ENCODE peak calls at places on chromosomes 12 and 14, in eight cellular contexts. W is brain microvascular endothelial cell; J is glutamatergic neuron; S is CD8-positive, alpha-beta T cell; V is lower leg skin; G is IMR-90; O is CD4-positive, alpha-beta T cell; H is Panc1. R is an unnamed sample.
A peak's percentile ranks its signal among the peaks of the same experiment; 100 is the strongest.

GRCh38 chr12:86389949-86390348 is 133.8 kb upstream of the MGAT4C start:
- DNase-seq in H (no peak), S (no peak), G (peak; percentile 16), J (no peak), W (peak; percentile 47), O (no peak), V (no peak), R (no peak)

GRCh38 chr14:61213116-61213720 is 67.9 kb downstream of the TMEM30B start:
- DNase-seq in H (no peak), J (no peak), W (no peak), O (no peak), S (no peak), V (no peak), G (peak; percentile 49), R (no peak)

GRCh38 chr12:52644078-52644415 is 8.0 kb downstream of the KRT2 start:
- DNase-seq in H (no peak), J (no peak), O (no peak), W (no peak), S (no peak), V (peak; percentile 64), G (no peak), R (no peak)

GRCh38 chr14:61438860-61439765 is 117.7 kb downstream of the PRKCH start:
- DNase-seq in G (peak; percentile 57), J (no peak), H (peak; percentile 1), W (peak; percentile 58), O (no peak), V (peak; percentile 89), S (no peak), R (no peak)

GRCh38 chr12:105099355-105099754 is 8.2 kb upstream of the WASHC4 start:
- DNase-seq in O (no peak), H (no peak), S (no peak), W (no peak), V (no peak), G (no peak), J (no peak), R (no peak)

GRCh38 chr12:27095346-27095745 is 13.0 kb upstream of the C12orf71 start:
- DNase-seq in V (no peak), O (no peak), W (no peak), J (no peak), H (no peak), G (no peak), S (no peak), R (no peak)

GRCh38 chr12:55706840-55707671 is 648 bp downstream of the ITGA7 start:
- DNase-seq in J (peak; percentile 48), O (no peak), W (no peak), S (no peak), H (no peak), V (no peak), G (no peak), R (no peak)

GRCh38 chr12:132187646-132188450 is 43.6 kb downstream of the NOC4L start:
- DNase-seq in V (no peak), O (no peak), G (no peak), W (no peak), J (no peak), H (no peak), S (no peak), R (no peak)

GRCh38 chr12:124768462-124769165 is 95.0 kb downstream of the SCARB1 start:
- DNase-seq in G (peak; percentile 71), H (no peak), V (no peak), J (peak; percentile 41), W (no peak), S (no peak), O (no peak), R (no peak)

GRCh38 chr14:75434557-75435248 is 6.9 kb downstream of the JDP2 start:
- DNase-seq in J (no peak), G (no peak), H (no peak), S (no peak), V (no peak), W (no peak), O (no peak), R (no peak)

GRCh38 chr14:95258754-95259593 is 60.7 kb downstream of the CLMN start:
- DNase-seq in W (peak; percentile 35), G (no peak), J (no peak), S (no peak), O (no peak), H (no peak), V (peak; percentile 72), R (no peak)

GRCh38 chr14:100692859-100693558 is 33.7 kb upstream of the DLK1 start:
- DNase-seq in H (peak; percentile 78), W (peak; percentile 84), S (no peak), G (peak; percentile 94), V (no peak), O (no peak), J (no peak), R (no peak)

GRCh38 chr14:53128706-53129105 is 24.4 kb downstream of the DDHD1 start:
- DNase-seq in G (no peak), J (no peak), S (no peak), W (no peak), V (no peak), H (no peak), O (no peak), R (no peak)

GRCh38 chr14:61196792-61197191 is 84.3 kb downstream of the TMEM30B start:
- DNase-seq in J (no peak), H (no peak), W (no peak), G (no peak), S (no peak), O (no peak), V (no peak), R (no peak)

GRCh38 chr14:59829941-59830734 is 40.4 kb downstream of the RTN1 start:
- DNase-seq in O (no peak), G (no peak), W (peak; percentile 39), H (no peak), J (no peak), S (no peak), V (no peak), R (no peak)
- TF ChIP-seq CTCF in O (no peak), G (no peak), W (no peak), H (no peak), J (no peak), S (no peak), V (no peak), R (no peak)

GRCh38 chr14:22556990-22557623 is 31.9 kb downstream of the DAD1 start:
- DNase-seq in J (peak; percentile 92), W (peak; percentile 48), G (peak; percentile 64), V (peak; percentile 96), S (peak; percentile 79), O (peak; percentile 93), H (peak; percentile 50), R (peak; percentile 59)

GRCh38 chr14:22557846-22558220 is 31.2 kb downstream of the DAD1 start:
- DNase-seq in O (no peak), S (no peak), J (no peak), V (no peak), W (no peak), G (no peak), H (no peak), R (no peak)

GRCh38 chr14:22556021-22556989 is 32.7 kb downstream of the DAD1 start:
- DNase-seq in V (peak; percentile 94), J (no peak), O (peak; percentile 97), S (peak; percentile 93), H (no peak), G (peak; percentile 89), W (peak; percentile 35), R (no peak)

GRCh38 chr14:22559041-22559440 is 30.0 kb downstream of the DAD1 start:
- DNase-seq in J (no peak), S (no peak), W (no peak), H (no peak), G (no peak), V (no peak), O (no peak), R (no peak)

GRCh38 chr14:22558221-22558913 is 30.7 kb downstream of the DAD1 start:
- DNase-seq in G (no peak), S (peak; percentile 39), W (no peak), O (no peak), H (no peak), J (peak; percentile 41), V (no peak), R (no peak)
- TF ChIP-seq CTCF in G (peak; percentile 8), S (peak; percentile 36), W (peak; percentile 54), O (peak; percentile 60), H (peak; percentile 35), J (no peak), V (no peak), R (no peak)

GRCh38 chr14:83924259-83924658 is 1605.7 kb upstream of the FLRT2 start:
- DNase-seq in O (no peak), V (no peak), H (no peak), S (no peak), W (no peak), J (no peak), G (no peak), R (no peak)
- TF ChIP-seq CTCF in O (no peak), V (no peak), H (no peak), S (no peak), W (no peak), J (no peak), G (no peak), R (no peak)

GRCh38 chr12:112539221-112539620 is 120.5 kb downstream of the PTPN11 start:
- DNase-seq in W (no peak), S (no peak), J (no peak), O (no peak), G (no peak), V (no peak), H (no peak), R (no peak)
- TF ChIP-seq CTCF in W (no peak), S (no peak), J (no peak), O (no peak), G (no peak), V (no peak), H (no peak), R (no peak)

DNA sequence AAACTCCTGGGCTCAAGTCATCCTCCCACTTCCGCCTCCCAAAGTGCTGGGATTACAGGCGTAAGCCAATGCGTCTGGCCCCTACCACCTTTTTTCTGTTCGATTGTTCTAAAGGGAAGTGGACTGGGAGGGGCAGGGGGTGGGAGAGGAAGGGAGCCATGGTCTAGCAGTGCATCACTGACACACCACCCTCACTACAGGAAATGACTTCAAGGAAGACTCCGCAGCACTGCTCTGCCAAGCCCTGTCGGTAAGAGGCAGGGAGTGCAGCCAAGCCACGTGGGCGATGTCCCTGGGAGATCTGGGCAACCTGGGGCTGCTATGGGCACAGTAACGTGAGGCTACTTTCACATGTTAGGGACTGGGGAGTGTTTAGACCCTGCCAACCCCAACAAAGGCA is 18.0 kb downstream of the LRRC74A start:
- DNase-seq in O (peak; percentile 48), G (peak; percentile 29), W (peak; percentile 20), J (no peak), H (peak; percentile 1), S (peak; percentile 15), V (peak; percentile 90), R (no peak)
- TF ChIP-seq CTCF in O (no peak), G (no peak), W (peak; percentile 40), J (no peak), H (no peak), S (peak; percentile 38), V (no peak), R (no peak)

GRCh38 chr12:79698966-79699365 is 8.2 kb upstream of the PAWR start:
- DNase-seq in V (no peak), G (no peak), W (no peak), H (no peak), J (no peak), S (no peak), O (no peak), R (no peak)
- TF ChIP-seq CTCF in V (no peak), G (no peak), W (no peak), H (no peak), J (no peak), S (no peak), O (no peak), R (no peak)

GRCh38 chr12:127559349-127560040 is 707.5 kb upstream of the TMEM132C start:
- DNase-seq in W (peak; percentile 99), H (no peak), O (no peak), G (peak; percentile 94), J (peak; percentile 51), V (no peak), S (no peak), R (no peak)
- TF ChIP-seq CTCF in W (peak; percentile 94), H (peak; percentile 43), O (no peak), G (peak; percentile 52), J (no peak), V (no peak), S (no peak), R (no peak)